ENCODE peak calls at places on chromosomes 7 and 10, in six cellular contexts. O is retina; M is NCI-H1105 treated with DMSO at 0.1 percent for 48 hours; W is activated naive CD8-positive, alpha-beta T cell treated with anti-CD3 and anti-CD28 coated beads, Interleukin-2, amount 50 U/mL, for 24 hours; B is mucosa of descending colon; L is MCF 10A. T is an unnamed sample.

GRCh38 chr10:109678857-109679256 is 244.5 kb downstream of the XPNPEP1 start:
- DNase-seq in O (no peak), M (no peak), W (no peak), B (no peak), L (no peak), T (no peak)

GRCh38 chr10:43877001-43877400 is 228.3 kb upstream of the ZNF32 start:
- DNase-seq in O (no peak), M (no peak), W (no peak), B (no peak), L (no peak), T (no peak)

GRCh38 chr7:132318338-132319318 is 257.6 kb downstream of the PLXNA4 start:
- DNase-seq in O (peak), M (peak), W (peak), B (peak), L (peak), T (peak)

GRCh38 chr10:17538941-17539340 is 78.2 kb downstream of the HACD1 start:
- DNase-seq in O (no peak), M (no peak), W (no peak), B (no peak), L (no peak), T (no peak)

GRCh38 chr10:112528235-112528634 is 81.2 kb downstream of the VTI1A start:
- DNase-seq in O (no peak), M (no peak), W (no peak), B (no peak), L (no peak), T (no peak)

GRCh38 chr10:48470893-48471805 is 133.7 kb downstream of the ARHGAP22 start:
- DNase-seq in O (no peak), M (no peak), W (no peak), B (no peak), L (peak), T (no peak)

GRCh38 chr10:69962746-69963135 is 89.9 kb upstream of the MACROH2A2 start:
- DNase-seq in O (no peak), M (no peak), W (no peak), B (no peak), L (no peak), T (no peak)

GRCh38 chr10:33253411-33253810 is 81.1 kb downstream of the NRP1 start:
- DNase-seq in O (no peak), M (no peak), W (no peak), B (no peak), L (no peak), T (no peak)

GRCh38 chr7:132347129-132347528 is 229.1 kb downstream of the PLXNA4 start:
- DNase-seq in O (no peak), M (peak), W (no peak), B (no peak), L (no peak), T (no peak)

GRCh38 chr10:98055875-98056516 is 25.6 kb upstream of the CRTAC1 start:
- DNase-seq in O (no peak), M (no peak), W (peak), B (no peak), L (peak), T (no peak)

GRCh38 chr10:76202777-76203176 is 771.4 kb downstream of the LRMDA start:
- DNase-seq in O (no peak), M (no peak), W (no peak), B (no peak), L (no peak), T (no peak)

GRCh38 chr7:11191574-11192220 is 218.0 kb downstream of the PHF14 start:
- DNase-seq in O (no peak), M (no peak), W (no peak), B (no peak), L (no peak), T (no peak)

GRCh38 chr10:119103241-119103640 is 672 bp upstream of the DENND10 start:
- DNase-seq in O (no peak), M (no peak), W (no peak), B (no peak), L (no peak), T (no peak)

GRCh38 chr7:127932496-127932895 is 98.7 kb downstream of the LRRC4 start:
- DNase-seq in O (no peak), M (no peak), W (no peak), B (no peak), L (no peak), T (no peak)

GRCh38 chr7:19754521-19755116 is 18.8 kb downstream of the TMEM196 start:
- DNase-seq in O (peak), M (peak), W (no peak), B (no peak), L (peak), T (peak)

GRCh38 chr7:110386914-110387313 is 704.0 kb upstream of the LRRN3 start:
- DNase-seq in O (no peak), M (no peak), W (no peak), B (no peak), L (peak), T (no peak)

GRCh38 chr7:30142710-30143109 is 7.9 kb downstream of the MTURN start:
- DNase-seq in O (no peak), M (peak), W (no peak), B (no peak), L (peak), T (peak)

GRCh38 chr10:89414879-89415821 is 782 bp downstream of the IFIT5 start:
- DNase-seq in O (no peak), M (peak), W (peak), B (peak), L (peak), T (peak)

GRCh38 chr7:45077579-45077978 is 11.2 kb downstream of the NACAD start:
- DNase-seq in O (no peak), M (no peak), W (no peak), B (no peak), L (no peak), T (no peak)

GRCh38 chr7:133491846-133492652 is 239.2 kb downstream of the EXOC4 start:
- DNase-seq in O (no peak), M (no peak), W (no peak), B (no peak), L (peak), T (no peak)